ENCODE peak calls at places on chromosomes 4 and X, in ten cellular contexts. U is OCI-LY7, Z is mammary epithelial cell, P is HCT116, Q is neural progenitor cell, K is fibroblast of lung, V is astrocyte, B is GM23248, J is K562, D is H9. E is an unnamed sample. For H3K79me2, the result is how much of the 10 kb centered on the place peaks cover.

GRCh38 chr4:83356899-83357661 is 22.4 kb upstream of the HPSE start:
- DNase-seq in D (no peak), P (peak), B (peak), U (no peak), K (peak), Q (no peak), V (peak), J (no peak), Z (peak), E (no peak)

GRCh38 chrX:74535211-74535621 is 79.2 kb downstream of the RLIM start:
- DNase-seq in U (peak), D (peak), Q (peak), V (peak), B (peak), J (peak), Z (peak), P (peak), K (peak), E (no peak)

GRCh38 chrX:38595801-38596200 is 34.5 kb downstream of the TSPAN7 start:
- DNase-seq in Z (no peak), V (no peak), P (no peak), U (no peak), K (no peak), J (no peak), B (no peak), Q (no peak), D (no peak), E (no peak)

GRCh38 chrX:19174401-19175025 is 52.2 kb upstream of the ADGRG2 start:
- DNase-seq in K (peak), P (no peak), D (no peak), J (no peak), U (no peak), V (peak), Z (peak), B (peak), Q (no peak), E (no peak)

GRCh38 chrX:3788494-3789233 is 75.2 kb upstream of the PRKX start:
- DNase-seq in D (peak), P (no peak), J (no peak), Z (no peak), K (no peak), Q (peak), U (no peak), V (no peak), B (no peak), E (no peak)

GRCh38 chr4:152273343-152273742 is 262.5 kb downstream of the FBXW7 start:
- DNase-seq in Z (peak), P (no peak), K (no peak), D (no peak), Q (no peak), U (no peak), V (peak), J (no peak), B (peak), E (no peak)

GRCh38 chrX:21666679-21667078 is 8.5 kb upstream of the KLHL34 start:
- DNase-seq in V (peak), P (no peak), J (no peak), U (no peak), D (no peak), Q (no peak), B (peak), K (peak), Z (peak), E (no peak)

GRCh38 chr4:189940178-189941004 is at the start of gene FRG1:
- DNase-seq in B (peak), D (peak), Q (peak), K (peak), Z (peak), J (peak), V (peak), U (peak), P (peak), E (peak)

GRCh38 chr4:180827193-180827592 is 1416.0 kb upstream of the TENM3 start:
- DNase-seq in Z (no peak), U (no peak), V (no peak), B (peak), K (peak), D (no peak), Q (no peak), P (no peak), J (no peak), E (no peak)

GRCh38 chr4:4334798-4335520 is 44.9 kb downstream of the ZBTB49 start:
- DNase-seq in Q (peak), Z (peak), J (peak), D (peak), P (peak), V (peak), K (peak), U (peak), B (peak), E (peak)

GRCh38 chrX:46574941-46575381 is 1.4 kb downstream of the CHST7 start:
- DNase-seq in P (no peak), U (peak), B (peak), Z (peak), D (peak), Q (peak), V (no peak), K (no peak), J (no peak), E (no peak)

GRCh38 chr4:181976743-181977142 is 266.5 kb upstream of the TENM3 start:
- DNase-seq in P (no peak), Z (no peak), U (no peak), D (no peak), B (no peak), Q (no peak), J (no peak), V (no peak), K (no peak), E (no peak)

GRCh38 chr4:113952452-113953029 is 26.9 kb downstream of the ARSJ start:
- DNase-seq in K (peak), Z (peak), V (peak), B (peak), P (peak), D (peak), J (peak), Q (peak), U (peak), E (peak)

GRCh38 chr4:128384091-128384520 is 96.5 kb upstream of the PGRMC2 start:
- DNase-seq in B (peak), Z (no peak), V (peak), J (no peak), D (no peak), P (no peak), K (peak), Q (no peak), U (no peak), E (no peak)

GRCh38 chr4:24210332-24210902 is 320.6 kb upstream of the PPARGC1A start:
- DNase-seq in D (no peak), U (no peak), Q (no peak), J (no peak), Z (peak), V (peak), B (peak), P (no peak), K (peak), E (no peak)

GRCh38 chr4:81919238-81919637 is 447.5 kb upstream of the RASGEF1B start:
- DNase-seq in V (no peak), Q (peak), U (peak), K (no peak), P (peak), Z (peak), D (peak), J (peak), B (peak), E (peak)

GRCh38 chrX:74557378-74557777 is 57.0 kb downstream of the RLIM start:
- DNase-seq in D (no peak), V (no peak), Q (no peak), U (no peak), K (no peak), P (no peak), B (no peak), J (no peak), Z (no peak), E (no peak)

GRCh38 chrX:71292669-71293379 is 8.7 kb upstream of the ITGB1BP2 start:
- DNase-seq in J (no peak), P (no peak), Z (no peak), U (no peak), D (no peak), Q (no peak), V (peak), B (peak), K (peak), E (no peak)

GRCh38 chrX:12788645-12789044 is 2.6 kb upstream of the PRPS2 start:
- DNase-seq in D (no peak), K (no peak), Z (no peak), V (no peak), P (no peak), Q (no peak), J (peak), U (no peak), B (no peak), E (no peak)

GRCh38 chr4:93842512-93843252 is 14.1 kb downstream of the ATOH1 start:
- DNase-seq in B (no peak), V (no peak), D (no peak), P (no peak), Q (no peak), K (no peak), U (no peak), J (no peak), Z (no peak), E (no peak)

DNA sequence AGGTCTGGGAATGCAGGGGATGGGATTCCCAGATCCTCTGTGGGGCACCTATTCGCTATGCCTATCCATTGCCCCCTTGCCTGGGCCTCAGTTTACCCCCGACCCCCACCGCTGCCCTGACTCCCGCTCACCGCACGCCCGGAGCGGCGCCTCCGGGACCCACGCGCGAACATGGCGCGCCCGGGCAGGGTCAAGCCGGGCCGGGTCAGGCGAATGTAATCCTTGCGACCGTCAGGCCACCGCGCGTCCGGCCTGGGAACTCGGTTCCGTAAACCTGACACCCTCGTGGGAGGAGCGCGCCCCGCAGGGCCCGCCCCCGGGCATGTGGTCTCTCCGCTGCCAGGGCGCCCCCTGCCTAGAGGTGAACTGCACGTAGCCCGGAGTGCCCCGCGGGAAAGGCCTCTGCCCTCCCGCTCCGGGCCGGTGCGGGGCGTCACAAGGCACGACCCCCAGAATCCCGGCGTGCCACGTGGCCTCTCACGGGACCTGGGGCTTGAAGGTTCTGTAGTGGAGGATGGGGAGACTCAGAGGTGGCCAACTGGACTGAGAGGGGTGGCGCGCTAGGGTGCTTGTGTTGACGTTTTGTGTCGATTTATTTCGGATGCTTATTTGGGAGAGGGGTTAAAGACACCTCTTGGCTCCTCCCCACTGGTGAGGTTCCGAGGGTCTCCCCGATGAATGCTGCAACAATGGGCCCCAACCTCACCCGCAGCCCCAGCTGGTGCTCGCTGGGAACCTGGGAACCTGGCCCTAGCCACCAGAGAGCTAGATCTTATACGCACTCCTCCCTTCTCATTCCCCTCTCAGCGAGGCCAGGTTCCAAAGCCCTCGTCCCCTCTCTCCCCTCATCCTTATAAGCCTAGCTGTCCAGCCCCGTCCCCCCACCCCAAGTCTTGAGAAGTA is at the start of gene PRICKLE3:
- DNase-seq in B (peak), K (peak), D (peak), J (peak), U (peak), Z (peak), V (no peak), Q (peak), P (no peak), E (peak)
- H3K4me2 ChIP-seq in B (peak), K (peak), D (peak), J (peak), U (peak), Z (peak), V (peak), Q (peak), P (peak), E (peak)

GRCh38 chr4:87120411-87121162 is 99.8 kb downstream of the KLHL8 start:
- DNase-seq in Q (no peak), V (peak), U (no peak), D (no peak), Z (peak), B (no peak), K (peak), J (no peak), P (no peak), E (no peak)
- H3K27ac ChIP-seq in Q (no peak), V (no peak), U (no peak), D (no peak), Z (peak), B (no peak), K (no peak), J (no peak), P (no peak), E (no peak)

GRCh38 chrX:55777596-55777995 is 60.0 kb downstream of the RRAGB start:
- DNase-seq in B (no peak), D (no peak), Z (no peak), U (no peak), V (no peak), P (no peak), Q (no peak), K (no peak), J (no peak), E (no peak)
- H3K79me2 ChIP-seq in B (under half), D (under half), Z (under half), U (under half), V (under half), P (under half), Q (under half), K (under half), J (under half), E (under half)

DNA sequence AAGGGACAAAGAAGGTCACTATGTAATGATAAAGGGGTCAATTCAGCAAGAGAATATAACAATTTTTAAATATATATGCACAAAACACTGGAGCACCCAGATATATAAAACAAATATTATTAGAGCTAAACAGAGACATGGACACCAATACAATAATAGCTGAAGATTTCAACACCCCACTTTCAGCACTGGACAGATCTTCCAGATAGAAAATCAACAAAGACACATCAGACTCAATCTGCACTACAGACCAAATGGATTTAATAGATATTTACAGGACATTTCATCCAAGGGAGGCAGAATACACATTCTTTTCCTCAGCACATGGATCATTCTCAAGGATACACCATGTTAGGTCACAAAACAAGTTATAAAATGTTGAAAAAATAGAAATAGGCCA is 111.4 kb downstream of the SOX3 start:
- DNase-seq in U (no peak), D (no peak), P (no peak), V (no peak), B (no peak), J (no peak), K (no peak), Q (no peak), Z (no peak), E (no peak)
- H3K4me2 ChIP-seq in U (no peak), D (no peak), P (no peak), V (no peak), B (no peak), J (no peak), K (no peak), Q (no peak), Z (no peak), E (no peak)

DNA sequence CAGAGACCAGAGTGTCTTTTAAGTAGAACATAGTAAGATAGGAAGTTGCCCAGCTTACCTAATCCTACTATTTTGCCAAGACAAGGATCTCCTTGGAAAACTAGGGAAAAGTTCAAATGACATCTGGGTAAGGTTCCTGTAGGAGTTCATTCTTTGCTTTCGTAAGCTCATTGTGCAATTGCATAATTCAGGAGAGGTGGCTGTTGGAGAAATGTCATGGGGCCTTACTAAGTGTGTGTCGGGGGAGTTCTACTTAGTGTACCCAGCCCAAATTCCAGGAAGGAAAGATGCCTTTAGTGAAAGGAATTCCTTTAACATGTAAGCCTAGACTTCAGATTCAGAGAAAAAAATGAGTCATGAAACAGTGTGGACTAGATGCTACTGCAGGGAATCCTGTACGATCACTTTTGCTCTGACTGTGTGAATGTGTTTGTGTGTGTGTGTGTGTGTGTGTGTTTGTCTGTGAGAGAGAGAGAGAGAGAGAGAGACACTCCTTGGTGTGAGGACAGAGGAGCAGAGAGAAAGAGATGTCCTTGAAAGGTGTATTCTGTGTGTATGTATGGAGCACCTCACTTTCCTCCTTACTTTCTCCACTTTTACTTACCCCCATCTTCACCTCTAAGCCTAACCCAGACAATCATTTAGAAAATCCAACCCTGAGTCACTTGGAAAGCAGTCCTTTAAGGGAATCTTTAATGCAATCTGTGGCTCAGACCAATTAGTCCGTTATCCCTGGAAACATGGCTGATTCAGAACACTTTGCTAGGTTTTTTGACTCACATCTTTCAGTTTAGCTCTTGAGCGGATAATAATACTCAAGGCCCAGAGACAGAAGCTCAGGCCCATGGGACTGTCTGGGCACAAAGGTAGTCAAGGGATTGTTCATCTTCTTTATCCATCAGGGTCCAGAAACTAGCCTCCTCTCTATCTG is 114.5 kb upstream of the ACSL4 start:
- DNase-seq in Z (peak), U (no peak), P (no peak), B (peak), K (peak), V (peak), J (no peak), D (no peak), Q (no peak), E (no peak)
- H3K27ac ChIP-seq in Z (no peak), U (no peak), P (no peak), B (peak), K (peak), V (no peak), J (no peak), D (no peak), Q (no peak), E (no peak)

GRCh38 chrX:151973262-151973661 is 1.2 kb downstream of the GABRE start:
- DNase-seq in K (no peak), Z (no peak), U (no peak), Q (no peak), P (no peak), J (no peak), B (peak), V (no peak), D (no peak), E (no peak)
- H3K79me2 ChIP-seq in K (under half), Z (under half), U (under half), Q (under half), P (under half), J (half or more), B (under half), V (under half), D (under half), E (under half)

DNA sequence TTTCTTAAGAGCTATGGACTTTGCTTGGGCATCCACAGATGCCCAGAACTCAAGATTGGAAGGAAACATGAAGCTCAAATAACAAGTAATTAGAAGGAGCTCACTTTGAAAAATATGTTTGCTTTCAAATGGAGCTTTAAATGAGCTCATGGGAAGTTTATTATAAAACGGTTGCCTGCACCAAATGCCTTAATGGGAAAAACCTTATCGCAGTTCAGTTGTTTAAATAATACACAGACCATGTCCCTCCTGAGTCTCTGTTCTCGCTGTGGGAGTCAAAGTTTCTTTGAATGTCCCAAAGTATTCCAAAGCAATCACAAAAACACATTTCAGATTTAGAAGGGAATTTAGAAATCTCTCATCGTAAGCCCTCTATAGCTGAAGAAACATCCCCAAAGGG is 31.6 kb upstream of the STIM2 start:
- DNase-seq in J (no peak), Q (no peak), B (no peak), U (no peak), K (no peak), V (no peak), P (no peak), D (no peak), Z (no peak), E (no peak)
- H3K4me2 ChIP-seq in J (no peak), Q (no peak), B (no peak), U (peak), K (no peak), V (no peak), P (no peak), D (no peak), Z (no peak), E (peak)

DNA sequence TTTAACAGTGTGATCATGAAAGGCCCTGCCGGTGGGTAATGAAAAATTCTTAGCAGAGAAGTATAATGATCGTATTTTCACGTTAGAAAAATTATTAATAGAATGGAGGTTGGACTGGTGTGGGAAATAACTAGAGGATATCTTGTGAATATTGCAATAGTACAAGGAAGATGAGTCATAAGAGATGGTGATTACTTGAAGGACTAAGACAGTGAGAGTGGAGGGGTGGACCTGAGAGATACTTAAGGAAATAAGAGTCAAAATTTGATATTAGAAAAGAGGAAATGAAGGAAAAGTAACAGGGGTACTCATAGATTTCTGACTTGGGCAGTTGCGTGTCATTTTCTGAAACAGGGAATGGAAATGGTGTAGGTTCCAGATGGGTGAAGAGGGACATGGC is 1.8 kb upstream of the USP53 start:
- DNase-seq in Q (no peak), J (no peak), P (no peak), V (no peak), B (peak), K (peak), U (no peak), D (no peak), Z (peak), E (no peak)
- H3K27ac ChIP-seq in Q (no peak), J (no peak), P (no peak), V (peak), B (peak), K (peak), U (no peak), D (no peak), Z (peak), E (no peak)

E was measured in Karpas-422.